ENCODE peak calls at places on chromosomes 3 and 15, in five cellular contexts. One of them, this sample, is unnamed.

GRCh38 chr15:78831229-78832207 is 20.3 kb upstream of the ADAMTS7 start:
- DNase-seq in NCI-H2171: no peak
- DNase-seq in LoVo: no peak
- DNase-seq in NCI-H446 treated with DMSO at 0.1 percent for 48 hours: no peak
- DNase-seq in H4: no peak
- DNase-seq in this sample: no peak

GRCh38 chr3:112894258-112894657 is 47.6 kb upstream of the CD200R1L start:
- DNase-seq in H4: peak
- DNase-seq in NCI-H446 treated with DMSO at 0.1 percent for 48 hours: no peak
- DNase-seq in NCI-H2171: no peak
- DNase-seq in LoVo: peak
- DNase-seq in this sample: no peak

GRCh38 chr3:150222646-150223045 is 185.5 kb upstream of the TSC22D2 start:
- DNase-seq in NCI-H2171: no peak
- DNase-seq in H4: no peak
- DNase-seq in NCI-H446 treated with DMSO at 0.1 percent for 48 hours: no peak
- DNase-seq in LoVo: no peak
- DNase-seq in this sample: no peak

GRCh38 chr3:151726016-151726415 is 7.7 kb upstream of the AADACL2 start:
- DNase-seq in H4: no peak
- DNase-seq in NCI-H446 treated with DMSO at 0.1 percent for 48 hours: no peak
- DNase-seq in LoVo: no peak
- DNase-seq in NCI-H2171: no peak
- DNase-seq in this sample: no peak

GRCh38 chr3:24683511-24684384 is 189.1 kb upstream of the THRB start:
- DNase-seq in NCI-H2171: no peak
- DNase-seq in LoVo: peak
- DNase-seq in H4: peak
- DNase-seq in NCI-H446 treated with DMSO at 0.1 percent for 48 hours: peak
- DNase-seq in this sample: peak

GRCh38 chr3:132606085-132606484 is 9.0 kb downstream of the ACKR4 start:
- DNase-seq in NCI-H446 treated with DMSO at 0.1 percent for 48 hours: no peak
- DNase-seq in LoVo: no peak
- DNase-seq in H4: no peak
- DNase-seq in NCI-H2171: no peak
- DNase-seq in this sample: no peak

GRCh38 chr15:80070840-80071239 is 11.4 kb downstream of the ZFAND6 start:
- DNase-seq in H4: no peak
- DNase-seq in NCI-H2171: no peak
- DNase-seq in LoVo: no peak
- DNase-seq in NCI-H446 treated with DMSO at 0.1 percent for 48 hours: no peak
- DNase-seq in this sample: no peak

GRCh38 chr3:121722346-121722745 is 27.2 kb downstream of the GOLGB1 start:
- DNase-seq in NCI-H2171: no peak
- DNase-seq in LoVo: no peak
- DNase-seq in H4: no peak
- DNase-seq in NCI-H446 treated with DMSO at 0.1 percent for 48 hours: no peak
- DNase-seq in this sample: no peak

GRCh38 chr3:146968204-146968651 is 363.1 kb upstream of the PLSCR5 start:
- DNase-seq in NCI-H446 treated with DMSO at 0.1 percent for 48 hours: no peak
- DNase-seq in LoVo: no peak
- DNase-seq in H4: peak
- DNase-seq in NCI-H2171: no peak
- DNase-seq in this sample: no peak

GRCh38 chr15:30062881-30063280 is 19.9 kb upstream of the GOLGA8J start:
- DNase-seq in NCI-H2171: no peak
- DNase-seq in H4: no peak
- DNase-seq in NCI-H446 treated with DMSO at 0.1 percent for 48 hours: no peak
- DNase-seq in LoVo: no peak
- DNase-seq in this sample: no peak